ENCODE peak calls at places on chromosomes 3 and 15, in seven cellular contexts. R, B, W, E, N, D and Q are unnamed samples.
A peak's percentile ranks its signal among the peaks of the same experiment; 100 is the strongest.

GRCh38 chr3:150408232-150409124 is at the start of gene TSC22D2:
- DNase-seq in R (peak; percentile 97), B (peak; percentile 98), W (peak; percentile 94), E (peak; percentile 97), N (peak; percentile 87), D (peak; percentile 98), Q (peak; percentile 92)

GRCh38 chr3:150146891-150147761 is 176.4 kb upstream of the PFN2 start:
- DNase-seq in R (no peak), B (no peak), W (no peak), E (no peak), N (no peak), D (no peak), Q (no peak)

GRCh38 chr3:57041674-57042073 is 18.8 kb upstream of the SPATA12 start:
- DNase-seq in R (no peak), B (no peak), W (no peak), E (no peak), N (no peak), D (no peak), Q (no peak)

GRCh38 chr15:74370471-74370870 is 3.0 kb upstream of the CYP11A1 start:
- DNase-seq in R (no peak), B (no peak), W (no peak), E (no peak), N (no peak), D (no peak), Q (no peak)

GRCh38 chr3:29420106-29420505 is 139.2 kb downstream of the RBMS3 start:
- DNase-seq in R (no peak), B (no peak), W (no peak), E (no peak), N (no peak), D (no peak), Q (no peak)

GRCh38 chr3:75985432-75985831 is 200.1 kb upstream of the ZNF717 start:
- DNase-seq in R (peak; percentile 17), B (no peak), W (no peak), E (no peak), N (no peak), D (no peak), Q (no peak)

GRCh38 chr3:133888739-133889340 is 6.8 kb downstream of the RAB6B start:
- DNase-seq in R (no peak), B (no peak), W (no peak), E (no peak), N (no peak), D (no peak), Q (no peak)

GRCh38 chr3:44365952-44366351 is 27.4 kb downstream of the TCAIM start:
- DNase-seq in R (no peak), B (no peak), W (no peak), E (no peak), N (no peak), D (no peak), Q (no peak)